ENCODE peak calls at places on chromosomes 1 and 21, in five cellular contexts. X is left lung, Y is Right ventricle myocardium superior, M is left colon, T is aorta. O is an unnamed sample.

GRCh38 chr1:104380003-104380402 is 630.3 kb downstream of the AMY1C start:
- DNase-seq in M (no peak), Y (no peak), X (no peak), T (no peak), O (no peak)

GRCh38 chr1:155003227-155003765 is 694 bp downstream of the ZBTB7B start:
- DNase-seq in M (no peak), T (no peak), Y (no peak), X (no peak), O (no peak)

GRCh38 chr1:30028939-30029338 is 694.4 kb downstream of the MATN1 start:
- DNase-seq in M (no peak), T (no peak), Y (no peak), X (no peak), O (peak)

GRCh38 chr1:206703647-206704046 is 18.9 kb downstream of the MAPKAPK2 start:
- DNase-seq in X (no peak), M (no peak), T (no peak), Y (no peak), O (no peak)

GRCh38 chr1:100538935-100539835 is 1.2 kb downstream of the GPR88 start:
- DNase-seq in T (peak), Y (peak), X (no peak), M (no peak), O (no peak)

GRCh38 chr1:38009088-38009840 is 3.3 kb upstream of the UTP11 start:
- DNase-seq in M (no peak), X (no peak), T (peak), Y (peak), O (no peak)

GRCh38 chr1:153928245-153928644 is 5.5 kb upstream of the GATAD2B start:
- DNase-seq in M (no peak), X (no peak), Y (no peak), T (no peak), O (no peak)

GRCh38 chr1:211320980-211321379 is 5.7 kb upstream of the TRAF5 start:
- DNase-seq in X (no peak), T (no peak), Y (no peak), M (no peak), O (no peak)

GRCh38 chr21:41932576-41933258 is 21.1 kb downstream of the C2CD2 start:
- DNase-seq in X (peak), M (no peak), T (no peak), Y (peak), O (no peak)

GRCh38 chr1:40232444-40232843 is 15.3 kb upstream of the TMCO2 start:
- DNase-seq in X (no peak), M (no peak), T (no peak), Y (no peak), O (no peak)

GRCh38 chr1:156106624-156107488 is 7.7 kb upstream of the LMNA start:
- DNase-seq in X (no peak), T (no peak), Y (peak), M (no peak), O (no peak)

GRCh38 chr1:194598098-194598497 is 1411.7 kb upstream of the B3GALT2 start:
- DNase-seq in Y (no peak), M (no peak), T (no peak), X (no peak), O (no peak)

GRCh38 chr1:27575861-27576331 is 28.0 kb downstream of the AHDC1 start:
- DNase-seq in Y (peak), T (peak), X (peak), M (peak), O (no peak)

GRCh38 chr1:154999651-155000474 is 2.7 kb upstream of the ZBTB7B start:
- DNase-seq in X (peak), T (peak), Y (no peak), M (peak), O (peak)

GRCh38 chr1:152451254-152451653 is 37.2 kb upstream of the CRNN start:
- DNase-seq in M (no peak), T (no peak), Y (no peak), X (no peak), O (no peak)

GRCh38 chr1:157725214-157725577 is 24.6 kb upstream of the FCRL3 start:
- DNase-seq in X (no peak), T (no peak), M (no peak), Y (no peak), O (no peak)

GRCh38 chr1:18528616-18529015 is 47.9 kb downstream of the KLHDC7A start:
- DNase-seq in T (no peak), M (no peak), Y (no peak), X (no peak), O (no peak)

GRCh38 chr1:223707270-223708000 is 4.9 kb upstream of the CAPN2 start:
- DNase-seq in M (peak), Y (peak), X (peak), T (peak), O (peak)

GRCh38 chr1:162846256-162847212 is 14.4 kb downstream of the CCDC190 start:
- DNase-seq in Y (no peak), T (no peak), M (no peak), X (no peak), O (no peak)

GRCh38 chr1:218324226-218324580 is 20.9 kb upstream of the TGFB2 start:
- DNase-seq in Y (peak), T (no peak), M (no peak), X (no peak), O (no peak)

GRCh38 chr1:220564216-220564615 is 36.3 kb downstream of the MARK1 start:
- DNase-seq in M (no peak), Y (no peak), X (no peak), T (no peak), O (no peak)

GRCh38 chr1:240027059-240027462 is 64.6 kb upstream of the FMN2 start:
- DNase-seq in Y (no peak), M (no peak), T (no peak), X (no peak), O (no peak)

GRCh38 chr1:156663178-156663577 is 14.0 kb downstream of the NES start:
- DNase-seq in X (no peak), T (peak), Y (peak), M (peak), O (no peak)

GRCh38 chr1:197557302-197557701 is 218.0 kb downstream of the DENND1B start:
- DNase-seq in M (no peak), T (no peak), X (no peak), Y (no peak), O (no peak)

GRCh38 chr1:56557746-56558145 is 21.6 kb downstream of the PLPP3 start:
- DNase-seq in T (no peak), M (no peak), X (no peak), Y (no peak), O (no peak)

O was measured in ureter.